ENCODE peak calls at places on chromosomes 5 and 9, in six cellular contexts. W is spleen; R is fibroblast of mammary gland; J is lower leg skin; B is CD8-positive, alpha-beta T cell; V is right lobe of liver. E is an unnamed sample.

GRCh38 chr5:141850786-141851185 is 27.4 kb downstream of the PCDH1 start:
- DNase-seq in W (no peak), J (no peak), V (no peak), B (no peak), R (no peak), E (no peak)

GRCh38 chr5:71586052-71586940 is 844 bp upstream of the MCCC2 start:
- DNase-seq in J (no peak), W (no peak), B (no peak), R (peak), V (no peak), E (no peak)

GRCh38 chr9:129278391-129279237 is 100.6 kb upstream of the IER5L start:
- DNase-seq in J (peak), W (peak), V (no peak), B (no peak), R (peak), E (no peak)

GRCh38 chr5:454936-455335 is 12.0 kb downstream of the EXOC3 start:
- DNase-seq in B (no peak), V (peak), W (peak), R (no peak), J (peak), E (peak)

GRCh38 chr9:118577121-118577520 is 792.1 kb downstream of the BRINP1 start:
- DNase-seq in B (no peak), V (no peak), R (peak), W (no peak), J (no peak), E (no peak)

GRCh38 chr5:654071-654778 is 38.9 kb downstream of the TPPP start:
- DNase-seq in V (no peak), J (no peak), R (peak), W (peak), B (no peak), E (no peak)

GRCh38 chr5:133114933-133115310 is 63.1 kb downstream of the HSPA4 start:
- DNase-seq in B (no peak), V (no peak), W (no peak), R (no peak), J (peak), E (no peak)

GRCh38 chr9:7936201-7936600 is 136.6 kb upstream of the DMAC1 start:
- DNase-seq in V (no peak), W (no peak), B (no peak), R (no peak), J (no peak), E (no peak)

DNA sequence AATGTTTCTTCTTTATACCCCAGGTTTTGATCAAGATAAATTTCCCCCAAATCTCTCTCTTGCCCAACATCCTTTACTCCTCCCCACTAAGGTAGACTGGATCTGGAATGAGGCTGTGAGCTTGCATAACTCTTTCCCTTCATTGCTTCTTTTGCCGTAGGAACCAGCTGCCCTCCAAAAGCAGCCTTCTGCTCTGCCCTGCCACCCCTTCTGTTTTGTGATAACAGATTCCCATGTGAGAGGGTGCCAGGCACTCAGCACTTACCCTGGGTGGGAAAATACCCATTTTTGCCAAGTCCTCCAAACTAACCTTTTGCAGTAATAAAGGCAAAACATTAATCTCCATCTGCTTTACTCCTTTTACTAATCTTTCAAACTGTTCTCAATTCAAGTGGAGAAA is 182.6 kb downstream of the ASTN2 start:
- DNase-seq in B (no peak), J (no peak), R (no peak), W (no peak), V (no peak), E (no peak)
- H3K4me3 ChIP-seq in B (no peak), J (no peak), R (no peak), W (no peak), V (no peak), E (no peak)

GRCh38 chr5:59769041-59769360 is 124.5 kb downstream of the PDE4D start:
- DNase-seq in J (no peak), R (peak), V (no peak), B (no peak), W (no peak), E (no peak)
- H3K4me3 ChIP-seq in J (peak), R (peak), V (peak), B (no peak), W (peak), E (peak)

GRCh38 chr5:134438641-134439621 is 27.2 kb upstream of the CDKN2AIPNL start:
- DNase-seq in R (peak), J (peak), W (peak), V (peak), B (no peak), E (peak)
- H3K4me3 ChIP-seq in R (no peak), J (no peak), W (no peak), V (no peak), B (no peak), E (no peak)

DNA sequence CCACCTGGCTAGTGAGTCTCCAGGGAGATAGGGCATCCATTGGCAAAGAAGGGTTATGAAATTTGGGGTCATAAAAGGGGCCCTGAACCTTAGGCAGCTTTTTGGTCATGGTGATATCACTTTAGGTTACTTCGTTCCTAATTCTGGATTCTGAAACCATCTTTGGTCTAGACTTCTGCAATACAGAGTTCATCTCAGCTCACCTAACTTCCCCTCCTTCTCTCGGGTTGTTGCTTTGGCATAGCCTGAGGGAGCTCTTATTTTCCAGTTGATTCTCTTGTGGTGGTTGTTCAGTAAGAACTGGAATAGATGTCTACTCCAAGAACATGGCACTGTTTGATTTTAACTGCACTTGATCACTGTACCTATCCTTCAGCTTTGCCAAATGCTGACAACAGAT is 148.9 kb upstream of the RUSC2 start:
- DNase-seq in V (no peak), R (no peak), J (no peak), W (no peak), B (no peak), E (no peak)
- H3K4me3 ChIP-seq in V (no peak), R (no peak), J (no peak), W (no peak), B (no peak), E (no peak)

GRCh38 chr9:133738039-133738805 is at the start of gene SARDH:
- DNase-seq in R (peak), W (peak), B (no peak), J (peak), V (peak), E (peak)
- H3K4me3 ChIP-seq in R (peak), W (peak), B (peak), J (no peak), V (peak), E (peak)

GRCh38 chr5:31449175-31449574 is 82.7 kb downstream of the DROSHA start:
- DNase-seq in W (no peak), R (peak), V (no peak), B (no peak), J (no peak), E (no peak)

GRCh38 chr5:31452314-31452713 is 79.6 kb downstream of the DROSHA start:
- DNase-seq in W (no peak), R (peak), J (no peak), V (no peak), B (no peak), E (no peak)

GRCh38 chr5:31455172-31455571 is 76.7 kb downstream of the DROSHA start:
- DNase-seq in R (no peak), W (no peak), V (no peak), J (no peak), B (no peak), E (no peak)

GRCh38 chr5:31449962-31450361 is 81.9 kb downstream of the DROSHA start:
- DNase-seq in B (no peak), W (no peak), J (no peak), V (no peak), R (no peak), E (no peak)

DNA sequence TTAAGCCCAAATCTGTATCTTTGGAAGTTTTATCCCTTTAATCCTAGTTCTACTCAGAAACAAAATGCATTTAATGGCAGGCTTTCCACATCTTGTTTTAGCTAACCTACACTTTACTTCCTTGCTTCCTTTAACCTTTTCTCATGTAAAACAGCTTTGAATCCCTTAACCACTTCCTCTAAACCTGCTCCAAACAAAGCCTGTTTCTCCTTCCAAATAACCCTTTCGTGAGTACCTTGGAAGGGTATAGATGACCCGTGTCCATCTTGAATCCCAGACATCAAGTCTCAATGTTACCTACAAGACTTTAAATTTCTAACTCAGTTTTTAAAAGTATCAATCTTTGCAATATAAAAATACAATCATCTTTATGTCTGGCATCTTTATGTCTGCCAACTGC is 78.4 kb downstream of the DROSHA start:
- DNase-seq in J (no peak), W (no peak), B (no peak), R (no peak), V (no peak), E (no peak)
- H3K4me3 ChIP-seq in J (no peak), W (no peak), B (no peak), R (no peak), V (no peak), E (no peak)

GRCh38 chr5:148805323-148806290 is 20.8 kb upstream of the ADRB2 start:
- DNase-seq in V (no peak), R (peak), W (peak), J (no peak), B (no peak), E (no peak)
- H3K4me3 ChIP-seq in V (no peak), R (no peak), W (no peak), J (no peak), B (no peak), E (no peak)

E was measured in pancreas.